ENCODE peak calls at places on chromosomes 1 and 21, in seven cellular contexts. O, L, X, A, M, P and K are unnamed samples.

GRCh38 chr1:175576870-175577269 is 166.5 kb downstream of the TNR start:
- DNase-seq in L (no peak), P (no peak), A (no peak), X (no peak), O (no peak), M (no peak), K (no peak)

GRCh38 chr1:167118188-167118587 is 24.3 kb downstream of the STYXL2 start:
- DNase-seq in L (no peak), M (no peak), X (no peak), O (no peak), P (no peak), A (no peak), K (no peak)

GRCh38 chr1:206803221-206803730 is 31.0 kb upstream of the IL10 start:
- DNase-seq in M (no peak), P (no peak), L (peak), X (no peak), A (no peak), O (no peak), K (no peak)

GRCh38 chr1:70034403-70034802 is 171.0 kb downstream of the LRRC40 start:
- DNase-seq in P (no peak), A (peak), O (no peak), M (no peak), X (peak), L (no peak), K (peak)

GRCh38 chr1:230465701-230466100 is 39.6 kb upstream of the PGBD5 start:
- DNase-seq in O (no peak), X (no peak), L (no peak), M (no peak), A (no peak), P (no peak), K (no peak)

GRCh38 chr1:77095231-77095630 is 124.0 kb downstream of the PIGK start:
- DNase-seq in A (no peak), M (no peak), P (no peak), X (no peak), O (no peak), L (no peak), K (no peak)

GRCh38 chr1:14262582-14262981 is 335.9 kb upstream of the KAZN start:
- DNase-seq in P (no peak), M (no peak), O (no peak), A (no peak), X (no peak), L (no peak), K (no peak)

GRCh38 chr1:207971511-207972224 is 60.7 kb upstream of the CD34 start:
- DNase-seq in X (no peak), L (no peak), P (no peak), A (no peak), O (no peak), M (no peak), K (no peak)

GRCh38 chr1:101253976-101254660 is 17.3 kb downstream of the S1PR1 start:
- DNase-seq in X (peak), A (no peak), L (no peak), M (no peak), O (no peak), P (no peak), K (peak)

GRCh38 chr1:34742667-34743270 is 12.1 kb upstream of the GJB5 start:
- DNase-seq in M (peak), L (peak), A (peak), P (peak), O (peak), X (peak), K (peak)

GRCh38 chr1:6625579-6626149 is 996 bp downstream of the THAP3 start:
- DNase-seq in O (no peak), X (peak), L (no peak), M (no peak), P (no peak), A (peak), K (peak)

GRCh38 chr1:200971955-200972711 is 51.4 kb downstream of the KIF21B start:
- DNase-seq in M (peak), L (peak), A (peak), O (peak), P (peak), X (peak), K (peak)

GRCh38 chr1:105396001-105396400 is 1646.3 kb downstream of the AMY1C start:
- DNase-seq in X (no peak), M (no peak), A (no peak), O (no peak), L (no peak), P (no peak), K (no peak)

GRCh38 chr1:39729030-39729429 is 9.7 kb upstream of the PPIE start:
- DNase-seq in P (no peak), X (peak), L (no peak), O (no peak), A (no peak), M (no peak), K (peak)

DNA sequence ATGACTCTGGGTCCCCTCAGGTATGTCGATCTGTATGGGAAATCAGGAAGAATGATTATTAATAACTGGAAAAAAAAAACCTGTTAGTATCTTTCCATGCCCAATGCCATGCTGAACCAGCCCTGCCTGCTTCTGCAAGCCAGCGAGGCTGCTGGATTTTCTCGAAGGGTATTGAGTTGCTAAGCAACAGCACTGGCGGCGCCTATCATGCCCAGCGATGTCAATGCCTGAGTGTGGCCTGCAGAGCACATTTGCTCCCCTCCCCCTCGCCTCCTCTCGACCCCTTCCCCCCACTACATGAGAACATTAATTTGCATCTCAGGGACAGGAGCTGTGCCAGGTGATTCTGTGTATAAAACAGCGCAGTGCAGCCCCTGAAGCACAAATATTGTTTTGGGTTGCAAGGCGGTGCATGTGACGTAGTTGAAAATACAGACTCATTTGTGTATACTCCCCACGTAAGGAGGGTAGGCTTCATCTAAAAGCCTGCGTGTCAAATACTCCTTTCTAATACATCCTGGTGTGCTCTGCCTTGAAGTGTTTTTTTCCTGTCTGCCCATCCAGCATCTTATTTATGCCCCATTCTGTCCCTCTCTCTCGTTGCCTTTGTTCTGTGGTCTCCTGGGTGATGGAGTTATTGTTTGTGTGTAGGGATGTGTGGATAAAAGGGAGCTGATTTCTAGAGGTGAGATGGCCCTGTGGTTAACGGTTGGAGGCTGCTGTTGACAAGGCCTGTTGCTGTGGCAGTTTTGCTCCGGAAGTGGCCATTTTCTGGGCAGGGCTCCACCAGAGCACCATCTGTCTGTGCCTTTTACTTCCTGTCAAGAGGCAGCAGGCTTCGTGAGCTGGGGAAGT is 32.7 kb upstream of the ATP5PO start:
- DNase-seq in L (peak), P (peak), O (peak), X (no peak), M (no peak), A (peak), K (no peak)
- H3K4me3 ChIP-seq in L (peak), P (no peak), O (no peak), X (no peak), M (no peak), A (no peak), K (peak)

GRCh38 chr1:15741183-15741850 is 982 bp upstream of the TMEM82 start:
- DNase-seq in M (peak), X (peak), A (peak), O (peak), L (peak), P (peak), K (peak)
- H3K4me3 ChIP-seq in M (no peak), X (no peak), A (no peak), O (no peak), L (no peak), P (no peak), K (no peak)

GRCh38 chr1:180156201-180156600 is 1.5 kb downstream of the QSOX1 start:
- DNase-seq in O (no peak), P (no peak), L (no peak), A (peak), X (no peak), M (no peak), K (no peak)
- H3K4me3 ChIP-seq in O (peak), P (no peak), L (no peak), A (peak), X (peak), M (no peak), K (peak)

GRCh38 chr1:217274416-217274815 is 356.5 kb downstream of the GPATCH2 start:
- DNase-seq in P (no peak), O (no peak), X (peak), L (no peak), A (peak), M (no peak), K (peak)

GRCh38 chr1:217272385-217272784 is 358.5 kb downstream of the GPATCH2 start:
- DNase-seq in L (no peak), O (no peak), X (peak), P (no peak), A (peak), M (no peak), K (peak)

GRCh38 chr1:217274927-217275616 is 355.8 kb downstream of the GPATCH2 start:
- DNase-seq in P (no peak), M (no peak), L (no peak), O (no peak), X (peak), A (peak), K (peak)

GRCh38 chr1:217273866-217274265 is 357.0 kb downstream of the GPATCH2 start:
- DNase-seq in L (no peak), A (no peak), X (no peak), P (no peak), M (no peak), O (no peak), K (no peak)

DNA sequence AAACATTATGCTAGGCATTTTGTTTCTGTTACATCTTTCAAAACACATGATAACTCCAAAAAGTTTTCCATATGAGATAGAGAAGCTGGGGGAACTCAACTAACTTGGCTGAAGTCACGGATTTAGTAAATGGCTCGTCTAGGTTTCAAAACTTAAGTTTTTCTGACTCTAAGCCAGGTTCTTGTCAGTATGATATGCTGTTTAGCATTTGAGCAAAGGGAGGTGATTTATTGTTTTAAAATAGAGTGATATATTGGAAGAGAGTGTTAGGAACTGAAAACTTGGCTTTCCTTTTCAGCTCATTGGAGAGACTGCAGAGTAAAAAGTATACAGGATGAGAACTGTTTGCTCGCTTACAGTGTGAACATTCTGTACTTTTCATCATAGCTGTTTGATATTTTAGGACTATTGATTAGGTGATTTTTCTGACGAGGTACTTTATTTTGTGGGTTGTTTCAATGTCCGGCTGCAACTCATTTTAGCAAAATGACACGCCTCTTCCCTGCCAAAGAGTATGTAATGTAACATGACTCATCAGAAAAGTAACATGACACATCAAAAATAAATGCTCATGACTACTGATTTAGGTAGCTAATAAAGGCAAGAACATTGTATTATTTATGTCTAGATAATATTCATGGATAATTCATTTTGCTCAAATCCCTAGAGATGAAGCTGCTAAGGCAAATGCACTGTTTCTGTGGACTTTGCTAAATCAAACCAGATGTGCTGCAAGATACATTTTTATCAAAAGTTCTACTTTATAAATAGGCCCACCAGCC is 355.1 kb downstream of the GPATCH2 start:
- DNase-seq in M (no peak), X (peak), A (peak), L (no peak), P (no peak), O (no peak), K (peak)
- H3K4me3 ChIP-seq in M (no peak), X (no peak), A (no peak), L (no peak), P (no peak), O (no peak), K (no peak)

DNA sequence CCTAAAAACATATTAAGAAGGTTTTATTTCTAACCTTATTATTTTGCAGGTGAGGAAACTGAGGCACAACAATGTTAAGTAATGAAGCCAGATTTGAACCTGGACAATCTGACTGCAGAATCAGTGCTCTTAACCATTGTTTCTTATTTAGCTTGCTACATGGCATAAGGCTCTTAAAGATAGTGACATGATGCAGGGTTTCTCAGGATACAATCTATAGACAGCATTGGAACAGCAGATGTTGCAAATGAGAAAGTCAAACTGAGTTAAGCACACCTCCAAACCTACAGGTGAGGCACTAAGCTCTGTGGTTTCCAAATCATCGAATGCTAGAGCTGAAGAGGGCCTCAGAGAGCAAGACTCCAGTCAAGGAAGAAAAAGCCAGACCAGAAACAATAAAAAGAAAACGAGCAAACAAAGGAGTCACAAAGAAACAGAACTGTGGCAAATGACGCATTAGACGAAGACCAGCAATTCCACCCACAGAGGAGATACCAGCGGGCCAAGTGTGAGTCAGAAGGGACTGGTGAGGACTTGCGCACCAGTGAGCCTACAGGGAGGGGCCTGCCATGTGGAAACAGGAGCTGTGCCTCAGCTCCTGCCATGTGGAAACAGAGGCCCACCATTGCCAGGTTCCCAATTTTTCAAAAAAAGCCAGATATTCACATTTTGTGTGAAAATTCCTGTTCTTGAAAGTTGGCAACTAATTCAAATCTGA is 14.4 kb downstream of the CD58 start:
- DNase-seq in L (peak), P (peak), M (no peak), X (peak), O (no peak), A (peak), K (peak)
- H3K4me3 ChIP-seq in L (no peak), P (no peak), M (no peak), X (no peak), O (no peak), A (no peak), K (peak)

GRCh38 chr1:99758073-99758511 is 8.3 kb downstream of the FRRS1 start:
- DNase-seq in M (no peak), X (peak), P (no peak), O (no peak), L (no peak), A (no peak), K (no peak)
- H3K4me3 ChIP-seq in M (no peak), X (no peak), P (no peak), O (no peak), L (no peak), A (no peak), K (no peak)

GRCh38 chr1:8525291-8526275 is 207.7 kb downstream of the SLC45A1 start:
- DNase-seq in P (peak), M (peak), L (peak), A (peak), O (peak), X (peak), K (peak)

GRCh38 chr1:8533907-8534306 is 216.0 kb downstream of the SLC45A1 start:
- DNase-seq in L (no peak), M (no peak), O (no peak), X (no peak), A (no peak), P (no peak), K (no peak)

GRCh38 chr1:8533124-8533523 is 215.2 kb downstream of the SLC45A1 start:
- DNase-seq in P (no peak), M (no peak), O (no peak), A (no peak), L (no peak), X (no peak), K (no peak)

GRCh38 chr1:8524637-8525157 is 206.8 kb downstream of the SLC45A1 start:
- DNase-seq in L (no peak), P (no peak), O (no peak), M (no peak), A (no peak), X (no peak), K (peak)

GRCh38 chr1:8529901-8530300 is 212.0 kb downstream of the SLC45A1 start:
- DNase-seq in X (no peak), L (no peak), A (no peak), P (no peak), M (no peak), O (no peak), K (no peak)
- H3K4me3 ChIP-seq in X (no peak), L (no peak), A (no peak), P (no peak), M (no peak), O (no peak), K (no peak)

DNA sequence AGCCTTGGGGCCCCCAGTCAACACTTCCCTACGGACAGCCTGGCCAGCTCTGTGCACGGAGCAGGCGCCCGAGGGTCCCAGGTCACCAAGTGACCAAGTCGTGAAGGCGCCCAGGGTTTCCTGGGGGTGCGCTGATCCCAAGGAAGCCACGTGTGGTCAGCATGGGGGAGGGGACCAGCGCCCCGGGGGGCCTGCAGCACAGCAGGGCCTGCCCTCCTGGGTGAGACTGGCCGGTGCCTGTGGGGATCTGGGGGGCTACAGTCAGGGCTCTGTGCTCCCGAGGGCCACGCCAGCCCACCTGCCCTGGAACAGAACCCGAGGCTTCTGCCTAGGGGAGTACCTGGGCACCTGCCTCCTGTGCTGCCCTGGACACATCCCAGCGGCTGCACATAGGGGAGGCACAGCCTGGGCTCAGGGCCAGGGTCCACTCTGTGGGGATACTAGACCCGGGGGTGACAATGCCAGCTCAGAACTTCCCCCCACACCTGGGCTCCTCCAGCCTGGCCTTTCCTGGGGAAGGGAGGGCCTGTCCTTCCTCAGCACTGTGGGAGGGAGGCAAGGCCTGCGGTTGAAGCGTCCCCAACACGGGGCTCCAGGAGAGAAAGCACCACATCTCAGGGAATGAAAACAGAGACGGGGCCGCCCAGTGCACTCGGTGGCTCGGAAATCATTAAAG is 6.2 kb upstream of the POFUT2 start:
- DNase-seq in P (no peak), L (no peak), X (no peak), O (no peak), M (no peak), A (no peak), K (no peak)
- H3K4me3 ChIP-seq in P (no peak), L (no peak), X (no peak), O (no peak), M (no peak), A (no peak), K (no peak)